ENCODE peak calls at places on chromosome 2, in five cellular contexts. R is HFF-Myc, X is tibial artery, W is brain microvascular endothelial cell, L is Caco-2. Q is an unnamed sample.

GRCh38 chr2:102072741-102073140 is 69.8 kb upstream of the IL1R1 start:
- DNase-seq in R (no peak), X (no peak), W (peak; percentile 61), L (no peak), Q (no peak)

GRCh38 chr2:180175736-180176135 is 168.6 kb upstream of the CWC22 start:
- DNase-seq in R (no peak), X (no peak), W (no peak), L (no peak), Q (no peak)

GRCh38 chr2:78416625-78417300 is 608.7 kb upstream of the REG3G start:
- DNase-seq in R (no peak), X (no peak), W (no peak), L (no peak), Q (no peak)

GRCh38 chr2:222483513-222484039 is 59.2 kb downstream of the SGPP2 start:
- DNase-seq in R (no peak), X (no peak), W (no peak), L (no peak), Q (peak; percentile 9)

GRCh38 chr2:26770986-26771586 is 7.0 kb downstream of the SLC35F6 start:
- DNase-seq in R (no peak), X (peak; percentile 97), W (peak; percentile 41), L (peak; percentile 57), Q (peak; percentile 52)

GRCh38 chr2:54122939-54123338 is 7.5 kb downstream of the ACYP2 start:
- DNase-seq in R (peak; percentile 32), X (no peak), W (peak; percentile 76), L (no peak), Q (no peak)

GRCh38 chr2:28047698-28048097 is 157.2 kb downstream of the BABAM2 start:
- DNase-seq in R (peak; percentile 26), X (no peak), W (peak; percentile 48), L (no peak), Q (no peak)

GRCh38 chr2:108921096-108922030 is 67.7 kb downstream of the EDAR start:
- DNase-seq in R (no peak), X (no peak), W (no peak), L (no peak), Q (no peak)

GRCh38 chr2:180699657-180700361 is 280.6 kb upstream of the UBE2E3 start:
- DNase-seq in R (no peak), X (no peak), W (no peak), L (no peak), Q (no peak)

GRCh38 chr2:99598435-99598834 is 108.6 kb upstream of the REV1 start:
- DNase-seq in R (no peak), X (no peak), W (no peak), L (no peak), Q (no peak)

GRCh38 chr2:108573070-108573469 is 38.8 kb downstream of the LIMS1 start:
- DNase-seq in R (no peak), X (no peak), W (no peak), L (no peak), Q (no peak)

GRCh38 chr2:21854938-21855337 is 731.2 kb downstream of the TDRD15 start:
- DNase-seq in R (no peak), X (no peak), W (no peak), L (no peak), Q (no peak)

GRCh38 chr2:147665035-147665434 is 179.8 kb upstream of the ACVR2A start:
- DNase-seq in R (peak; percentile 3), X (no peak), W (no peak), L (no peak), Q (peak; percentile 16)

GRCh38 chr2:168687314-168687713 is 115.1 kb upstream of the NOSTRIN start:
- DNase-seq in R (no peak), X (no peak), W (peak; percentile 46), L (no peak), Q (peak; percentile 23)
- TF ChIP-seq CTCF in R (no peak), X (peak; percentile 47), W (peak; percentile 26), L (no peak), Q (no peak)

DNA sequence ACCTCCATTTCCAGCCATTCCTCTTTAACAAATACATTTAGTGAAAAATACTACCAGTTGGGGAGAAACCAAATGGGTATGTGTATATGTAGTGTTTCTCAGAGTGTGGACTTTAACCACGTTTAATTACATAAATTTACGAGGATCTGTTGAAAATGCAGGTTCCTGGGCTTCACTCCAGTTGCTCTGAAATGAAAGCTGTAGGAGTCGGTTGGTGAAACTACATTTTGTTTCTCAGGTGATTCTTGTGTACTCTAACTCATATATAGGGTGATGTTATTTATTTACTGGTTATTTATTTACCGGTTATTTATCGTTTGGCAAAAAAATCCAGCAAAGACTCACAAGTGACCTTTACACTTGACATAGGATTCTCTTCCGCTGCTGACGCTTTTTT is 401 bp upstream of the TANK start:
- DNase-seq in R (no peak), X (no peak), W (no peak), L (no peak), Q (no peak)
- H3K4me3 ChIP-seq in R (peak overlapping the region; percentile 84), X (peak overlapping the region; percentile 64), W (peak overlapping the region; percentile 77), L (peak overlapping the region; percentile 7), Q (peak overlapping the region; percentile 62)

DNA sequence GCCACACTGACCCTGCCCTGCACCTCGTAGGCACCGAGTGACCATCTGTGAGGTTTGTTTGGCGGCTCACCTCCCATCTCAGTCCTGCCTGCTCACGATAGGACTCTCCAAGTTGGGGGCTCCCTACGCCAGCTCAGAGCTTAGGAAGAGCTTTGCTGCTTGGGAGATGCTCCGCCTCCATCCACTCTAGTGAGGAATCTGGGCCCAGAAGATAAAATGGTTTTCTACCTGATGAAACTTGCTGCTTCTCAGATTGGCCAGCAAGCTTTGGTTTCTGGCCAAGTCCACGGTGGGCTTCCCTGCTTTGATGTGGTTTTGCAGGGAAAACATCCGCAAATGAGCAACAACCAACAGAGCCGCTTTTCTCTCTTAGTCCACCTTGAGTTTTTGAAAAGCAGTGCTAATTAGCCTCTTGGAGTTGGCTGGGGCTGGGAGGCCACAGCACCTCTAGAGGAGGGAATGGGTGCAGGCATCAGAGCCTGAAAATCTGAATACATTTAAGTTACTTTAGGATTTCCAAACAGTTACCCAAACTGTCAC is 42.2 kb downstream of the THNSL2 start:
- DNase-seq in R (no peak), X (no peak), W (no peak), L (no peak), Q (no peak)
- TF ChIP-seq CTCF in R (peak; percentile 54), X (no peak), W (peak; percentile 67), L (peak; percentile 76), Q (peak; percentile 40)

GRCh38 chr2:55620123-55620779 is 2.8 kb upstream of the PPP4R3B start:
- DNase-seq in R (no peak), X (no peak), W (no peak), L (no peak), Q (peak; percentile 48)
- H3K4me3 ChIP-seq in R (peak overlapping the region; percentile 71), X (no peak overlapping the region), W (no peak overlapping the region), L (no peak overlapping the region), Q (no peak overlapping the region)

GRCh38 chr2:31089645-31090044 is 48.6 kb downstream of the GALNT14 start:
- DNase-seq in R (no peak), X (no peak), W (no peak), L (no peak), Q (no peak)
- TF ChIP-seq CTCF in R (no peak), X (no peak), W (no peak), L (no peak), Q (no peak)

DNA sequence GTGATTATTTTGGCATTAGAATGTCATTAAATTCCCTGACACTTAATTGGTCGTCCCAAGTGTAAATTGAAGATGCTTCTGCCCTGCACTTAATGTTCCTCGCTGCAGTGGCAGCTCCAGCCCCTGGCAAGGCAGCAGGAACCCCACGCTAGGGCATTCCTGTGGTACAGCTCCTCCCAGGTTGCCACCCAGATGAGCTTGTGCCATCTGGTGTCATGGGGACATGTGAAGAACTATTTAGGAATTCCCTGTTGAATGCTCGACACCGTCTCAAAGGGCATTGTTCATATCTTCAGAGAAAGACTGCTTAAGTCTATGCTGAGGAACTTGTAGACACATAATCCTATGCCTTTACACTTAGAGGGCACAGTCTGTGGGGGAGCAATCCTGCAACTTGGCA is 38.9 kb downstream of the BCL2L11 start:
- DNase-seq in R (no peak), X (no peak), W (no peak), L (no peak), Q (no peak)
- H3K4me3 ChIP-seq in R (no peak overlapping the region), X (no peak overlapping the region), W (no peak overlapping the region), L (no peak overlapping the region), Q (no peak overlapping the region)